ENCODE peak calls at places on chromosomes 3 and 15, in five cellular contexts. J, Y, T, U and S are unnamed samples.

GRCh38 chr3:69724722-69725435 is 14.4 kb upstream of the MITF start:
- DNase-seq in U (no peak), J (no peak), T (peak; percentile 12), Y (no peak), S (no peak)

GRCh38 chr3:86990734-86991481 is at the start of gene VGLL3:
- DNase-seq in Y (peak; percentile 55), J (peak; percentile 87), T (peak; percentile 94), U (peak; percentile 74), S (no peak)

GRCh38 chr3:30035935-30036567 is 570.4 kb upstream of the TGFBR2 start:
- DNase-seq in U (no peak), J (no peak), T (no peak), Y (no peak), S (no peak)

GRCh38 chr15:83063555-83063954 is 3.5 kb downstream of the BTBD1 start:
- DNase-seq in J (no peak), Y (no peak), T (no peak), U (no peak), S (no peak)

GRCh38 chr15:25242957-25243799 is 195.6 kb downstream of the UBE3A start:
- DNase-seq in U (peak; percentile 20), Y (no peak), J (no peak), T (no peak), S (no peak)

GRCh38 chr3:192850501-192850981 is 67.1 kb downstream of the MB21D2 start:
- DNase-seq in T (no peak), J (peak; percentile 86), Y (peak; percentile 94), U (no peak), S (no peak)

GRCh38 chr3:80696280-80696679 is 928.5 kb upstream of the ROBO1 start:
- DNase-seq in J (no peak), U (no peak), T (peak; percentile 21), Y (peak; percentile 93), S (no peak)

GRCh38 chr3:188170461-188171459 is 16.8 kb downstream of the LPP start:
- DNase-seq in U (no peak), Y (peak; percentile 77), J (no peak), T (no peak), S (no peak)

GRCh38 chr3:189790658-189791057 is 159.5 kb downstream of the TP63 start:
- DNase-seq in T (no peak), J (no peak), Y (no peak), U (no peak), S (no peak)
- H3K4me3 ChIP-seq in T (no peak overlapping the region), J (no peak overlapping the region), Y (no peak overlapping the region), U (no peak overlapping the region), S (no peak overlapping the region)

GRCh38 chr3:126147932-126148683 is 32.3 kb downstream of the ALDH1L1 start:
- DNase-seq in T (no peak), Y (no peak), U (no peak), J (no peak), S (no peak)

GRCh38 chr3:126146034-126146433 is 34.4 kb downstream of the ALDH1L1 start:
- DNase-seq in U (no peak), T (no peak), Y (no peak), J (no peak), S (no peak)

GRCh38 chr3:126146525-126147146 is 33.8 kb downstream of the ALDH1L1 start:
- DNase-seq in T (no peak), J (no peak), U (peak; percentile 33), Y (no peak), S (no peak)

GRCh38 chr3:126149256-126149902 is 31.0 kb downstream of the ALDH1L1 start:
- DNase-seq in J (no peak), T (no peak), Y (no peak), U (no peak), S (no peak)

GRCh38 chr3:126147147-126147931 is 33.0 kb downstream of the ALDH1L1 start:
- DNase-seq in J (no peak), U (peak; percentile 20), T (no peak), Y (no peak), S (no peak)
- H3K27me3 ChIP-seq in J (peaks cover 22% of the 10 kb centered on the region), U (no peaks in the 10 kb centered on the region), T (no peaks in the 10 kb centered on the region), Y (peaks cover 19% of the 10 kb centered on the region), S (no peaks in the 10 kb centered on the region)

GRCh38 chr3:141710888-141711616 is 27.0 kb upstream of the RNF7 start:
- DNase-seq in U (no peak), J (peak; percentile 94), Y (peak; percentile 58), T (no peak), S (no peak)
- H3K4me3 ChIP-seq in U (no peak overlapping the region), J (no peak overlapping the region), Y (no peak overlapping the region), T (no peak overlapping the region), S (no peak overlapping the region)

GRCh38 chr3:190512666-190513065 is 1.2 kb upstream of the IL1RAP start:
- DNase-seq in U (no peak), J (no peak), Y (no peak), T (no peak), S (no peak)
- H3K27me3 ChIP-seq in U (no peaks in the 10 kb centered on the region), J (no peaks in the 10 kb centered on the region), Y (no peaks in the 10 kb centered on the region), T (peaks cover 48% of the 10 kb centered on the region), S (no peaks in the 10 kb centered on the region)